ENCODE peak calls at places on chromosomes 1 and 21, in nine cellular contexts. Y, A, F, W, C, U, B, M and J are unnamed samples.
A peak's percentile ranks its signal among the peaks of the same experiment; 100 is the strongest.

GRCh38 chr1:67053785-67054759 is at the start of gene SLC35D1:
- DNase-seq in Y (peak; percentile 80), A (peak; percentile 53), F (no peak), W (peak; percentile 94), C (peak; percentile 69), U (peak; percentile 85), B (peak; percentile 73), M (peak; percentile 34), J (no peak)

GRCh38 chr1:1892079-1892762 is 1.3 kb upstream of the GNB1 start:
- DNase-seq in Y (no peak), A (no peak), F (no peak), W (peak; percentile 58), C (no peak), U (peak; percentile 40), B (no peak), M (no peak), J (no peak)

GRCh38 chr1:65698590-65698989 is 94.1 kb upstream of the PDE4B start:
- DNase-seq in Y (no peak), A (no peak), F (no peak), W (no peak), C (no peak), U (no peak), B (no peak), M (no peak), J (no peak)

GRCh38 chr1:45230537-45230936 is 24.1 kb upstream of the ZSWIM5 start:
- DNase-seq in Y (no peak), A (no peak), F (no peak), W (no peak), C (peak; percentile 29), U (no peak), B (no peak), M (no peak), J (no peak)

GRCh38 chr1:46205141-46205540 is 2.0 kb downstream of the LURAP1 start:
- DNase-seq in Y (no peak), A (no peak), F (no peak), W (no peak), C (no peak), U (no peak), B (no peak), M (no peak), J (no peak)

GRCh38 chr1:211891708-211892107 is 61.1 kb upstream of the LPGAT1 start:
- DNase-seq in Y (no peak), A (no peak), F (no peak), W (no peak), C (no peak), U (no peak), B (no peak), M (no peak), J (no peak)

GRCh38 chr21:25490742-25491141 is 116.5 kb downstream of the MRPL39 start:
- DNase-seq in Y (no peak), A (peak; percentile 40), F (no peak), W (no peak), C (no peak), U (no peak), B (no peak), M (no peak), J (no peak)

GRCh38 chr1:25126568-25126967 is 105.7 kb downstream of the SYF2 start:
- DNase-seq in Y (no peak), A (no peak), F (no peak), W (no peak), C (no peak), U (no peak), B (no peak), M (no peak), J (no peak)

GRCh38 chr1:200409203-200409760 is 554 bp downstream of the ZNF281 start:
- DNase-seq in Y (peak; percentile 59), A (peak; percentile 33), F (no peak), W (peak; percentile 91), C (peak; percentile 36), U (no peak), B (peak; percentile 65), M (no peak), J (no peak)

GRCh38 chr1:200410566-200410878 is 686 bp upstream of the ZNF281 start:
- DNase-seq in Y (no peak), A (no peak), F (no peak), W (no peak), C (no peak), U (no peak), B (no peak), M (no peak), J (no peak)

GRCh38 chr1:200406161-200406797 is 3.6 kb downstream of the ZNF281 start:
- DNase-seq in Y (no peak), A (no peak), F (no peak), W (no peak), C (no peak), U (no peak), B (peak; percentile 26), M (no peak), J (no peak)

GRCh38 chr1:200411406-200412257 is 1.8 kb upstream of the ZNF281 start:
- DNase-seq in Y (no peak), A (no peak), F (no peak), W (peak; percentile 20), C (no peak), U (no peak), B (no peak), M (no peak), J (no peak)

GRCh38 chr1:200409761-200410565 is at the start of gene ZNF281:
- DNase-seq in Y (peak; percentile 95), A (peak; percentile 90), F (peak; percentile 95), W (peak; percentile 99), C (peak; percentile 96), U (peak; percentile 97), B (peak; percentile 98), M (peak; percentile 85), J (peak; percentile 90)
- TF ChIP-seq POLR2A in Y (peak; percentile 68), A (peak; percentile 80), F (peak; percentile 65), W (peak; percentile 87), C (peak; percentile 49), U (peak; percentile 81), B (peak; percentile 92), M (peak; percentile 40), J (no peak)

GRCh38 chr1:89286549-89287181 is 14.0 kb upstream of the GBP5 start:
- DNase-seq in Y (no peak), A (no peak), F (no peak), W (no peak), C (no peak), U (no peak), B (no peak), M (no peak), J (no peak)
- H3K4me3 ChIP-seq in Y (no peak overlapping the region), A (no peak overlapping the region), F (peak overlapping the region; percentile 27), W (peak overlapping the region; percentile 24), C (no peak overlapping the region), U (peak overlapping the region; percentile 11), B (no peak overlapping the region), M (no peak overlapping the region), J (no peak overlapping the region)

GRCh38 chr1:231757759-231758158 is 131.2 kb downstream of the DISC1 start:
- DNase-seq in Y (no peak), A (no peak), F (no peak), W (no peak), C (no peak), U (no peak), B (no peak), M (no peak), J (no peak)
- H3K27me3 ChIP-seq in Y (no peaks in the 10 kb centered on the region), A (no peaks in the 10 kb centered on the region), F (no peaks in the 10 kb centered on the region), W (no peaks in the 10 kb centered on the region), C (no peaks in the 10 kb centered on the region), U (no peaks in the 10 kb centered on the region), B (peaks cover 2% of the 10 kb centered on the region), M (no peaks in the 10 kb centered on the region), J (no peaks in the 10 kb centered on the region)

GRCh38 chr1:3905266-3905952 is 5.3 kb upstream of the C1orf174 start:
- DNase-seq in Y (no peak), A (no peak), F (no peak), W (no peak), C (no peak), U (no peak), B (no peak), M (no peak), J (no peak)

GRCh38 chr1:3902546-3902945 is 2.5 kb upstream of the C1orf174 start:
- DNase-seq in Y (no peak), A (no peak), F (no peak), W (no peak), C (no peak), U (no peak), B (no peak), M (no peak), J (no peak)

GRCh38 chr1:3904843-3905185 is 4.7 kb upstream of the C1orf174 start:
- DNase-seq in Y (no peak), A (no peak), F (no peak), W (no peak), C (no peak), U (no peak), B (no peak), M (no peak), J (no peak)

GRCh38 chr1:3903141-3904005 is 3.3 kb upstream of the C1orf174 start:
- DNase-seq in Y (no peak), A (no peak), F (no peak), W (no peak), C (peak; percentile 57), U (peak; percentile 50), B (no peak), M (no peak), J (no peak)

GRCh38 chr1:3904006-3904842 is 4.2 kb upstream of the C1orf174 start:
- DNase-seq in Y (no peak), A (no peak), F (no peak), W (peak; percentile 56), C (no peak), U (peak; percentile 37), B (no peak), M (no peak), J (no peak)
- TF ChIP-seq POLR2A in Y (no peak), A (no peak), F (no peak), W (no peak), C (no peak), U (no peak), B (no peak), M (no peak), J (no peak)

GRCh38 chr1:15431571-15431948 is 6.7 kb upstream of the CTRC start:
- DNase-seq in Y (no peak), A (no peak), F (no peak), W (no peak), C (no peak), U (no peak), B (no peak), M (no peak), J (no peak)
- H3K4me3 ChIP-seq in Y (no peak overlapping the region), A (no peak overlapping the region), F (no peak overlapping the region), W (no peak overlapping the region), C (no peak overlapping the region), U (no peak overlapping the region), B (no peak overlapping the region), M (no peak overlapping the region), J (no peak overlapping the region)

DNA sequence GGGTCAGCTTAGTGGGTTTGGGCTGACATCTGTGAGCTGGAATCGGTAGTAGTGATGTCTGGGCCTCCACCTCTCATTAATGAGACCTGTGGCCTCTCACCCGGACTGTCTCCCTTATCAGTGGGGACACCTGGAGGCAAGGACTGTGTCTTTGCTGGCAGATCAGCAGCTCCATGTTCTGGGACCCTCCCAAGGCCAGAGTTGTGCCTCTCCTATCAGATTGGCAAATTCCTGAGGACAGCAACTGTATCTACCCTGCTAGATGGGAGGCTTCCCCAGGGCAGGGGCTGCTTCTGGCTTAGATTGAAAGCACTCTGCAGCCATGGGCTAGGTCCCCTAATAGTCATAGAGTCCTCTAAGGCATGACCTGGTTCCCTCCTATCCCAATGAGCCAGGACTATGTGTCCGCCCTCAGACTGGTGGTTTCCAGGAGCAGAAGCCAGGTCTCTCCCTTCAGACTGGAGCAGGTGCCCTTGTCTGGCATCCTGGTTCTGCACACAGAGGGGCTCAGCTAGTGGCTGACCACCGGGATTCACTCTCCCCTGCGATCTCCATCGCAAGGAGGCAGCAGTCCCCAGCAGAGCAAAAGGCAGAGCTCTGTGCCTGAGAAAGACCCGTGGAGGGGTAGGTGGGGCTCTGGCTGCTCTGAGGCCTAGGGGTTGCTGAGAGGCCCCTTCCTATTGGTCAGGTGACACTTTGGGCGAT is 5.8 kb downstream of the DRAXIN start:
- DNase-seq in Y (no peak), A (no peak), F (no peak), W (no peak), C (no peak), U (no peak), B (peak; percentile 83), M (no peak), J (no peak)
- H3K27me3 ChIP-seq in Y (peaks cover 16% of the 10 kb centered on the region), A (peaks cover 69% of the 10 kb centered on the region), F (no peaks in the 10 kb centered on the region), W (peaks cover 2% of the 10 kb centered on the region), C (peaks cover 91% of the 10 kb centered on the region), U (peaks cover 56% of the 10 kb centered on the region), B (no peaks in the 10 kb centered on the region), M (peaks cover 11% of the 10 kb centered on the region), J (no peaks in the 10 kb centered on the region)